ENCODE peak calls at places on chromosomes 6 and 20, in seven cellular contexts. One of them, this sample, is unnamed.
A peak's percentile ranks its signal among the peaks of the same experiment; 100 is the strongest.

GRCh38 chr6:45454008-45454911 is 76.5 kb upstream of the SUPT3H start:
- DNase-seq in activated T-helper 1 cell treated with anti-CD3 and anti-CD28 coated beads, Interleukin-2, amount 50 U/mL, for 16 hours: no peak
- DNase-seq in NCI-H748 treated with DMSO at 0.1 percent for 48 hours: no peak
- DNase-seq in OCI-LY7: no peak
- DNase-seq in HCT116: no peak
- DNase-seq in left cardiac atrium: no peak
- DNase-seq in hippocampal formation: no peak
- DNase-seq in this sample: no peak

GRCh38 chr6:40344566-40345185 is 242.5 kb downstream of the LRFN2 start:
- DNase-seq in left cardiac atrium: no peak
- DNase-seq in HCT116: no peak
- DNase-seq in NCI-H748 treated with DMSO at 0.1 percent for 48 hours: no peak
- DNase-seq in hippocampal formation: no peak
- DNase-seq in OCI-LY7: no peak
- DNase-seq in activated T-helper 1 cell treated with anti-CD3 and anti-CD28 coated beads, Interleukin-2, amount 50 U/mL, for 16 hours: no peak
- DNase-seq in this sample: no peak

GRCh38 chr6:105824732-105825131 is 261.4 kb upstream of the PRDM1 start:
- DNase-seq in NCI-H748 treated with DMSO at 0.1 percent for 48 hours: no peak
- DNase-seq in hippocampal formation: no peak
- DNase-seq in left cardiac atrium: no peak
- DNase-seq in OCI-LY7: no peak
- DNase-seq in activated T-helper 1 cell treated with anti-CD3 and anti-CD28 coated beads, Interleukin-2, amount 50 U/mL, for 16 hours: no peak
- DNase-seq in HCT116: no peak
- DNase-seq in this sample: no peak

GRCh38 chr20:46367234-46367633 is 39.2 kb downstream of the ELMO2 start:
- DNase-seq in activated T-helper 1 cell treated with anti-CD3 and anti-CD28 coated beads, Interleukin-2, amount 50 U/mL, for 16 hours: no peak
- DNase-seq in OCI-LY7: no peak
- DNase-seq in hippocampal formation: no peak
- DNase-seq in NCI-H748 treated with DMSO at 0.1 percent for 48 hours: no peak
- DNase-seq in left cardiac atrium: no peak
- DNase-seq in HCT116: no peak
- DNase-seq in this sample: no peak

GRCh38 chr6:119077643-119078448 is 618 bp downstream of the FAM184A start:
- DNase-seq in left cardiac atrium: peak; percentile 32
- DNase-seq in activated T-helper 1 cell treated with anti-CD3 and anti-CD28 coated beads, Interleukin-2, amount 50 U/mL, for 16 hours: peak; percentile 30
- DNase-seq in hippocampal formation: peak; percentile 11
- DNase-seq in NCI-H748 treated with DMSO at 0.1 percent for 48 hours: peak; percentile 29
- DNase-seq in OCI-LY7: no peak
- DNase-seq in HCT116: no peak
- DNase-seq in this sample: peak; percentile 21

GRCh38 chr20:41408986-41409385 is 42.4 kb upstream of the EMILIN3 start:
- DNase-seq in left cardiac atrium: no peak
- DNase-seq in activated T-helper 1 cell treated with anti-CD3 and anti-CD28 coated beads, Interleukin-2, amount 50 U/mL, for 16 hours: no peak
- DNase-seq in hippocampal formation: peak; percentile 35
- DNase-seq in HCT116: no peak
- DNase-seq in OCI-LY7: no peak
- DNase-seq in NCI-H748 treated with DMSO at 0.1 percent for 48 hours: no peak
- DNase-seq in this sample: no peak

GRCh38 chr20:58138395-58138794 is 90.1 kb downstream of the ANKRD60 start:
- DNase-seq in activated T-helper 1 cell treated with anti-CD3 and anti-CD28 coated beads, Interleukin-2, amount 50 U/mL, for 16 hours: no peak
- DNase-seq in HCT116: no peak
- DNase-seq in left cardiac atrium: no peak
- DNase-seq in NCI-H748 treated with DMSO at 0.1 percent for 48 hours: no peak
- DNase-seq in hippocampal formation: no peak
- DNase-seq in OCI-LY7: no peak
- DNase-seq in this sample: no peak

GRCh38 chr20:57398231-57398821 is 7.1 kb downstream of the RBM38 start:
- DNase-seq in HCT116: no peak
- DNase-seq in hippocampal formation: no peak
- DNase-seq in left cardiac atrium: peak; percentile 57
- DNase-seq in NCI-H748 treated with DMSO at 0.1 percent for 48 hours: no peak
- DNase-seq in OCI-LY7: peak; percentile 97
- DNase-seq in activated T-helper 1 cell treated with anti-CD3 and anti-CD28 coated beads, Interleukin-2, amount 50 U/mL, for 16 hours: peak; percentile 82
- DNase-seq in this sample: no peak

GRCh38 chr6:162070639-162071038 is 656.9 kb downstream of the PRKN start:
- DNase-seq in hippocampal formation: no peak
- DNase-seq in NCI-H748 treated with DMSO at 0.1 percent for 48 hours: no peak
- DNase-seq in activated T-helper 1 cell treated with anti-CD3 and anti-CD28 coated beads, Interleukin-2, amount 50 U/mL, for 16 hours: no peak
- DNase-seq in OCI-LY7: no peak
- DNase-seq in left cardiac atrium: no peak
- DNase-seq in HCT116: no peak
- DNase-seq in this sample: no peak

GRCh38 chr20:59745716-59746115 is 141.4 kb downstream of the PHACTR3 start:
- DNase-seq in left cardiac atrium: no peak
- DNase-seq in hippocampal formation: no peak
- DNase-seq in activated T-helper 1 cell treated with anti-CD3 and anti-CD28 coated beads, Interleukin-2, amount 50 U/mL, for 16 hours: no peak
- DNase-seq in OCI-LY7: no peak
- DNase-seq in HCT116: no peak
- DNase-seq in NCI-H748 treated with DMSO at 0.1 percent for 48 hours: no peak
- DNase-seq in this sample: no peak

GRCh38 chr6:85620308-85620707 is 22.4 kb downstream of the SYNCRIP start:
- DNase-seq in left cardiac atrium: no peak
- DNase-seq in activated T-helper 1 cell treated with anti-CD3 and anti-CD28 coated beads, Interleukin-2, amount 50 U/mL, for 16 hours: no peak
- DNase-seq in NCI-H748 treated with DMSO at 0.1 percent for 48 hours: no peak
- DNase-seq in OCI-LY7: no peak
- DNase-seq in HCT116: no peak
- DNase-seq in hippocampal formation: no peak
- DNase-seq in this sample: no peak

GRCh38 chr20:35253010-35253409 is 24.9 kb downstream of the MMP24OS start:
- DNase-seq in HCT116: no peak
- DNase-seq in left cardiac atrium: no peak
- DNase-seq in activated T-helper 1 cell treated with anti-CD3 and anti-CD28 coated beads, Interleukin-2, amount 50 U/mL, for 16 hours: no peak
- DNase-seq in hippocampal formation: no peak
- DNase-seq in NCI-H748 treated with DMSO at 0.1 percent for 48 hours: no peak
- DNase-seq in OCI-LY7: no peak
- DNase-seq in this sample: no peak

GRCh38 chr20:21278829-21279228 is 24.3 kb upstream of the XRN2 start:
- DNase-seq in hippocampal formation: no peak
- DNase-seq in left cardiac atrium: no peak
- DNase-seq in NCI-H748 treated with DMSO at 0.1 percent for 48 hours: no peak
- DNase-seq in OCI-LY7: no peak
- DNase-seq in activated T-helper 1 cell treated with anti-CD3 and anti-CD28 coated beads, Interleukin-2, amount 50 U/mL, for 16 hours: no peak
- DNase-seq in HCT116: no peak
- DNase-seq in this sample: no peak

GRCh38 chr20:51876511-51876910 is 74.2 kb upstream of the SALL4 start:
- DNase-seq in left cardiac atrium: no peak
- DNase-seq in HCT116: no peak
- DNase-seq in activated T-helper 1 cell treated with anti-CD3 and anti-CD28 coated beads, Interleukin-2, amount 50 U/mL, for 16 hours: no peak
- DNase-seq in OCI-LY7: no peak
- DNase-seq in NCI-H748 treated with DMSO at 0.1 percent for 48 hours: no peak
- DNase-seq in hippocampal formation: no peak
- DNase-seq in this sample: no peak

GRCh38 chr6:115882771-115883170 is 177.9 kb downstream of the FRK start:
- DNase-seq in HCT116: no peak
- DNase-seq in NCI-H748 treated with DMSO at 0.1 percent for 48 hours: no peak
- DNase-seq in left cardiac atrium: no peak
- DNase-seq in activated T-helper 1 cell treated with anti-CD3 and anti-CD28 coated beads, Interleukin-2, amount 50 U/mL, for 16 hours: no peak
- DNase-seq in OCI-LY7: no peak
- DNase-seq in hippocampal formation: no peak
- DNase-seq in this sample: no peak

GRCh38 chr6:41674231-41675000 is 36.1 kb downstream of the MDFI start:
- DNase-seq in left cardiac atrium: peak; percentile 14
- DNase-seq in hippocampal formation: no peak
- DNase-seq in NCI-H748 treated with DMSO at 0.1 percent for 48 hours: no peak
- DNase-seq in OCI-LY7: no peak
- DNase-seq in activated T-helper 1 cell treated with anti-CD3 and anti-CD28 coated beads, Interleukin-2, amount 50 U/mL, for 16 hours: no peak
- DNase-seq in HCT116: no peak
- DNase-seq in this sample: no peak

GRCh38 chr6:14932485-14933178 is 313.2 kb upstream of the JARID2 start:
- DNase-seq in activated T-helper 1 cell treated with anti-CD3 and anti-CD28 coated beads, Interleukin-2, amount 50 U/mL, for 16 hours: no peak
- DNase-seq in hippocampal formation: peak; percentile 43
- DNase-seq in left cardiac atrium: no peak
- DNase-seq in HCT116: no peak
- DNase-seq in NCI-H748 treated with DMSO at 0.1 percent for 48 hours: no peak
- DNase-seq in OCI-LY7: no peak
- DNase-seq in this sample: no peak

GRCh38 chr6:55239099-55239498 is 64.8 kb downstream of the HCRTR2 start:
- DNase-seq in left cardiac atrium: no peak
- DNase-seq in hippocampal formation: no peak
- DNase-seq in OCI-LY7: no peak
- DNase-seq in activated T-helper 1 cell treated with anti-CD3 and anti-CD28 coated beads, Interleukin-2, amount 50 U/mL, for 16 hours: no peak
- DNase-seq in NCI-H748 treated with DMSO at 0.1 percent for 48 hours: no peak
- DNase-seq in HCT116: no peak
- DNase-seq in this sample: no peak

GRCh38 chr6:168385858-168386735 is 54.9 kb upstream of the SMOC2 start:
- DNase-seq in activated T-helper 1 cell treated with anti-CD3 and anti-CD28 coated beads, Interleukin-2, amount 50 U/mL, for 16 hours: no peak
- DNase-seq in OCI-LY7: no peak
- DNase-seq in HCT116: no peak
- DNase-seq in NCI-H748 treated with DMSO at 0.1 percent for 48 hours: no peak
- DNase-seq in hippocampal formation: no peak
- DNase-seq in left cardiac atrium: no peak
- DNase-seq in this sample: no peak

GRCh38 chr6:44284867-44285266 is 14.6 kb downstream of the TMEM151B start:
- DNase-seq in NCI-H748 treated with DMSO at 0.1 percent for 48 hours: no peak
- DNase-seq in activated T-helper 1 cell treated with anti-CD3 and anti-CD28 coated beads, Interleukin-2, amount 50 U/mL, for 16 hours: no peak
- DNase-seq in hippocampal formation: no peak
- DNase-seq in HCT116: no peak
- DNase-seq in left cardiac atrium: no peak
- DNase-seq in OCI-LY7: no peak
- DNase-seq in this sample: no peak

GRCh38 chr6:111361648-111362047 is 121.4 kb downstream of the REV3L start:
- DNase-seq in activated T-helper 1 cell treated with anti-CD3 and anti-CD28 coated beads, Interleukin-2, amount 50 U/mL, for 16 hours: no peak
- DNase-seq in left cardiac atrium: peak; percentile 42
- DNase-seq in hippocampal formation: peak; percentile 10
- DNase-seq in HCT116: peak; percentile 10
- DNase-seq in OCI-LY7: peak; percentile 4
- DNase-seq in NCI-H748 treated with DMSO at 0.1 percent for 48 hours: no peak
- DNase-seq in this sample: peak; percentile 27

GRCh38 chr20:60381643-60382400 is 423.6 kb downstream of the CDH26 start:
- DNase-seq in NCI-H748 treated with DMSO at 0.1 percent for 48 hours: no peak
- DNase-seq in HCT116: no peak
- DNase-seq in hippocampal formation: no peak
- DNase-seq in OCI-LY7: no peak
- DNase-seq in left cardiac atrium: no peak
- DNase-seq in activated T-helper 1 cell treated with anti-CD3 and anti-CD28 coated beads, Interleukin-2, amount 50 U/mL, for 16 hours: no peak
- DNase-seq in this sample: no peak

GRCh38 chr6:106082735-106083398 is 3.3 kb upstream of the PRDM1 start:
- DNase-seq in left cardiac atrium: no peak
- DNase-seq in HCT116: no peak
- DNase-seq in NCI-H748 treated with DMSO at 0.1 percent for 48 hours: no peak
- DNase-seq in hippocampal formation: no peak
- DNase-seq in OCI-LY7: no peak
- DNase-seq in activated T-helper 1 cell treated with anti-CD3 and anti-CD28 coated beads, Interleukin-2, amount 50 U/mL, for 16 hours: no peak
- DNase-seq in this sample: no peak